ENCODE peak calls at places on chromosomes 7 and 10, in ten cellular contexts. T is upper lobe of right lung; B is psoas muscle; V is HepG2; O is PC-3; R is heart left ventricle; W is hepatocyte; I is CD8-positive, alpha-beta T cell; D is testis; F is H1. U is an unnamed sample.

GRCh38 chr10:87617503-87617902 is 42.2 kb upstream of the PAPSS2 start:
- DNase-seq in T (no peak), B (no peak), V (no peak), O (no peak), R (no peak), W (no peak), I (no peak), D (no peak), F (no peak), U (no peak)

GRCh38 chr10:2166061-2166460 is 428.7 kb upstream of the ADARB2 start:
- DNase-seq in T (no peak), B (no peak), V (no peak), O (no peak), R (no peak), W (no peak), I (no peak), D (no peak), F (no peak), U (no peak)

GRCh38 chr7:110386006-110386405 is 704.9 kb upstream of the LRRN3 start:
- DNase-seq in T (no peak), B (no peak), V (no peak), O (peak; percentile 31), R (no peak), W (no peak), I (no peak), D (no peak), F (no peak), U (no peak)

GRCh38 chr10:42987121-42987541 is 89.7 kb upstream of the RET start:
- DNase-seq in T (peak; percentile 71), B (no peak), V (no peak), O (no peak), R (no peak), W (no peak), I (peak; percentile 43), D (no peak), F (no peak), U (no peak)

GRCh38 chr10:13299437-13300287 is at the start of gene PHYH:
- DNase-seq in T (peak; percentile 96), B (peak; percentile 94), V (peak; percentile 70), O (peak; percentile 75), R (peak; percentile 95), W (peak; percentile 97), I (peak; percentile 85), D (peak; percentile 92), F (peak; percentile 50), U (peak; percentile 80)

GRCh38 chr10:104736006-104736405 is 94.9 kb downstream of the SORCS3 start:
- DNase-seq in T (no peak), B (no peak), V (no peak), O (no peak), R (no peak), W (no peak), I (no peak), D (no peak), F (no peak), U (no peak)

GRCh38 chr7:131007439-131008330 is 273.7 kb upstream of the KLF14 start:
- DNase-seq in T (no peak), B (peak; percentile 50), V (peak; percentile 70), O (peak; percentile 97), R (no peak), W (peak; percentile 87), I (no peak), D (peak; percentile 84), F (no peak), U (no peak)

GRCh38 chr10:119657725-119658124 is 6.5 kb downstream of the BAG3 start:
- DNase-seq in T (no peak), B (no peak), V (no peak), O (peak; percentile 50), R (no peak), W (peak; percentile 41), I (no peak), D (peak; percentile 55), F (no peak), U (no peak)

GRCh38 chr7:158324397-158325360 is 262.9 kb downstream of the PTPRN2 start:
- DNase-seq in T (no peak), B (no peak), V (no peak), O (no peak), R (no peak), W (no peak), I (no peak), D (no peak), F (no peak), U (no peak)

GRCh38 chr7:158321936-158322615 is 265.5 kb downstream of the PTPRN2 start:
- DNase-seq in T (no peak), B (no peak), V (no peak), O (no peak), R (no peak), W (no peak), I (no peak), D (no peak), F (no peak), U (no peak)

GRCh38 chr7:158322616-158323530 is 264.8 kb downstream of the PTPRN2 start:
- DNase-seq in T (no peak), B (no peak), V (no peak), O (no peak), R (no peak), W (no peak), I (no peak), D (no peak), F (no peak), U (no peak)

GRCh38 chr7:158325530-158326381 is 261.9 kb downstream of the PTPRN2 start:
- DNase-seq in T (no peak), B (no peak), V (peak; percentile 30), O (peak; percentile 75), R (no peak), W (peak; percentile 75), I (no peak), D (peak; percentile 82), F (peak; percentile 94), U (no peak)

GRCh38 chr7:158323741-158324396 is 263.8 kb downstream of the PTPRN2 start:
- DNase-seq in T (no peak), B (no peak), V (no peak), O (no peak), R (no peak), W (no peak), I (no peak), D (no peak), F (no peak), U (no peak)
- H3K9me3 ChIP-seq in T (no peaks in the 10 kb centered on the region), B (no peaks in the 10 kb centered on the region), V (no peaks in the 10 kb centered on the region), O (no peaks in the 10 kb centered on the region), R (no peaks in the 10 kb centered on the region), W (no peaks in the 10 kb centered on the region), I (no peaks in the 10 kb centered on the region), D (no peaks in the 10 kb centered on the region), F (peaks cover 23% of the 10 kb centered on the region), U (peaks cover 4% of the 10 kb centered on the region)

DNA sequence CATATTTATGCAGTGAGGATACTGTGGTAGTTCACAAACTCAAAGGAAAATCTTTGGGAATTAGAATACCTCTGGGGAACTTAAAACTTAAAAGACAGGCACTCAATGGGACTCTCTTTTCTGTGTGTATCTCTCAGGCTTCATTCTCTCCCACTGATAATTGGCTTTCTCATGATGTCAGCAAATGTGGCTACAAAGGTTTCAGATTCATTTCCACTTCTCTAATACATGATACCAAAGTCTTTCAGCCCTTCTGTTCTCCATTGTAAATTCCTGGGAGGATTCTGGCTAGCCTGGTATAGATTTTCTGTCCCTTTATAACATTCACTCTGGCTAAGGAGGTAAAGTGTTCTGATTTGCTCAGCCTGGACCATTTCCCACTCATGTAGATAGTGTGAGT is 606.3 kb downstream of the PCDH15 start:
- DNase-seq in T (no peak), B (no peak), V (no peak), O (no peak), R (no peak), W (no peak), I (no peak), D (no peak), F (no peak), U (no peak)
- H3K27me3 ChIP-seq in T (no peaks in the 10 kb centered on the region), B (no peaks in the 10 kb centered on the region), V (no peaks in the 10 kb centered on the region), O (no peaks in the 10 kb centered on the region), R (no peaks in the 10 kb centered on the region), W (no peaks in the 10 kb centered on the region), I (no peaks in the 10 kb centered on the region), D (no peaks in the 10 kb centered on the region), F (no peaks in the 10 kb centered on the region), U (no peaks in the 10 kb centered on the region)

GRCh38 chr7:398888-399287 is 108.9 kb downstream of the FOXL3 start:
- DNase-seq in T (no peak), B (no peak), V (no peak), O (no peak), R (no peak), W (no peak), I (no peak), D (no peak), F (no peak), U (no peak)

GRCh38 chr7:395643-396042 is 105.7 kb downstream of the FOXL3 start:
- DNase-seq in T (no peak), B (no peak), V (no peak), O (no peak), R (no peak), W (no peak), I (no peak), D (no peak), F (no peak), U (no peak)

GRCh38 chr7:405489-406211 is 114.0 kb downstream of the PDGFA start:
- DNase-seq in T (peak; percentile 62), B (no peak), V (no peak), O (no peak), R (peak; percentile 46), W (no peak), I (no peak), D (no peak), F (no peak), U (peak; percentile 52)

GRCh38 chr7:404782-405488 is 114.7 kb downstream of the PDGFA start:
- DNase-seq in T (no peak), B (no peak), V (no peak), O (no peak), R (no peak), W (no peak), I (no peak), D (no peak), F (no peak), U (peak; percentile 18)

GRCh38 chr7:400901-401485 is 111.0 kb downstream of the FOXL3 start:
- DNase-seq in T (no peak), B (no peak), V (no peak), O (no peak), R (peak; percentile 33), W (no peak), I (no peak), D (no peak), F (no peak), U (peak; percentile 47)
- H3K9me3 ChIP-seq in T (peaks cover under 1% of the 10 kb centered on the region), B (no peaks in the 10 kb centered on the region), V (peaks cover 14% of the 10 kb centered on the region), O (peaks cover 4% of the 10 kb centered on the region), R (peaks cover 30% of the 10 kb centered on the region), W (peaks cover 1% of the 10 kb centered on the region), I (no peaks in the 10 kb centered on the region), D (no peaks in the 10 kb centered on the region), F (peaks cover 26% of the 10 kb centered on the region), U (peaks cover 5% of the 10 kb centered on the region)

GRCh38 chr10:57807906-57808305 is 459.8 kb downstream of the IPMK start:
- DNase-seq in T (no peak), B (no peak), V (no peak), O (no peak), R (no peak), W (no peak), I (no peak), D (no peak), F (no peak), U (no peak)

GRCh38 chr10:57806675-57807074 is 461.0 kb downstream of the IPMK start:
- DNase-seq in T (no peak), B (no peak), V (no peak), O (no peak), R (no peak), W (no peak), I (no peak), D (no peak), F (no peak), U (no peak)

GRCh38 chr10:57815926-57816325 is 451.8 kb downstream of the IPMK start:
- DNase-seq in T (no peak), B (no peak), V (no peak), O (peak; percentile 67), R (no peak), W (no peak), I (no peak), D (no peak), F (no peak), U (no peak)

GRCh38 chr10:57809961-57810360 is 457.7 kb downstream of the IPMK start:
- DNase-seq in T (no peak), B (no peak), V (no peak), O (no peak), R (no peak), W (no peak), I (no peak), D (no peak), F (no peak), U (no peak)
- H3K27me3 ChIP-seq in T (no peaks in the 10 kb centered on the region), B (no peaks in the 10 kb centered on the region), V (no peaks in the 10 kb centered on the region), O (no peaks in the 10 kb centered on the region), R (no peaks in the 10 kb centered on the region), W (no peaks in the 10 kb centered on the region), I (no peaks in the 10 kb centered on the region), D (no peaks in the 10 kb centered on the region), F (no peaks in the 10 kb centered on the region), U (no peaks in the 10 kb centered on the region)

U was measured in RWPE2.